ENCODE peak calls at places on chromosomes 4 and X, in five cellular contexts. V is left kidney, Q is stomach, Z is fibroblast of mammary gland, R is endothelial cell of umbilical vein. S is an unnamed sample.

GRCh38 chr4:8322794-8323704 is 53.5 kb downstream of the HTRA3 start:
- DNase-seq in V (peak; percentile 67), Q (peak; percentile 5), Z (no peak), R (no peak), S (no peak)

GRCh38 chr4:101009471-101009870 is 337.9 kb downstream of the PPP3CA start:
- DNase-seq in V (no peak), Q (no peak), Z (no peak), R (no peak), S (no peak)

GRCh38 chrX:140507223-140507981 is 2.5 kb upstream of the SOX3 start:
- DNase-seq in V (peak; percentile 24), Q (no peak), Z (no peak), R (no peak), S (no peak)

GRCh38 chrX:46953597-46953996 is 41.4 kb downstream of the JADE3 start:
- DNase-seq in V (peak; percentile 45), Q (no peak), Z (peak; percentile 29), R (peak; percentile 64), S (peak; percentile 12)

GRCh38 chr4:78644744-78645330 is 93.3 kb downstream of the ANXA3 start:
- DNase-seq in V (peak; percentile 71), Q (peak; percentile 63), Z (peak; percentile 90), R (peak; percentile 90), S (peak; percentile 87)

GRCh38 chr4:125750827-125751466 is 436.2 kb downstream of the FAT4 start:
- DNase-seq in V (peak; percentile 80), Q (no peak), Z (peak; percentile 76), R (peak; percentile 80), S (peak; percentile 47)

GRCh38 chrX:139156356-139156755 is 374.2 kb upstream of the F9 start:
- DNase-seq in V (no peak), Q (no peak), Z (no peak), R (no peak), S (no peak)

GRCh38 chr4:86924805-86925204 is 10.0 kb upstream of the AFF1 start:
- DNase-seq in V (no peak), Q (no peak), Z (peak; percentile 76), R (peak; percentile 88), S (peak; percentile 76)

GRCh38 chr4:158035662-158036195 is 137.1 kb downstream of the GASK1B start:
- DNase-seq in V (no peak), Q (no peak), Z (no peak), R (no peak), S (no peak)

GRCh38 chrX:107025538-107025937 is 25.5 kb upstream of the MORC4 start:
- DNase-seq in V (peak; percentile 49), Q (no peak), Z (peak; percentile 45), R (peak; percentile 29), S (peak; percentile 24)

GRCh38 chr4:10750714-10751113 is 66.1 kb upstream of the CLNK start:
- DNase-seq in V (no peak), Q (no peak), Z (peak; percentile 35), R (no peak), S (no peak)

GRCh38 chr4:183438458-183439113 is 5.8 kb upstream of the CDKN2AIP start:
- DNase-seq in V (no peak), Q (peak; percentile 63), Z (peak; percentile 83), R (peak; percentile 94), S (peak; percentile 82)

GRCh38 chrX:30620125-30620524 is 33.1 kb upstream of the GK start:
- DNase-seq in V (no peak), Q (no peak), Z (peak; percentile 64), R (no peak), S (no peak)

GRCh38 chr4:184812651-184813181 is 13.1 kb downstream of the ACSL1 start:
- DNase-seq in V (peak; percentile 41), Q (no peak), Z (peak; percentile 71), R (no peak), S (peak; percentile 79)

GRCh38 chrX:134572816-134573682 is 85.2 kb downstream of the PLAC1 start:
- DNase-seq in V (no peak), Q (no peak), Z (peak; percentile 22), R (no peak), S (peak; percentile 17)

GRCh38 chr4:153393397-153393796 is 48.9 kb downstream of the MND1 start:
- DNase-seq in V (peak; percentile 2), Q (no peak), Z (peak; percentile 74), R (no peak), S (peak; percentile 74)

GRCh38 chrX:43707812-43708548 is 51.9 kb downstream of the MAOA start:
- DNase-seq in V (peak; percentile 7), Q (peak; percentile 86), Z (peak; percentile 74), R (peak; percentile 74), S (peak; percentile 72)

GRCh38 chr4:42401171-42401570 is 3.9 kb downstream of the SHISA3 start:
- DNase-seq in V (peak; percentile 81), Q (no peak), Z (no peak), R (peak; percentile 16), S (no peak)

GRCh38 chrX:545488-545887 is 85.1 kb upstream of the SHOX start:
- DNase-seq in V (no peak), Q (no peak), Z (peak; percentile 19), R (no peak), S (no peak)

GRCh38 chr4:121829511-121829910 is 5.8 kb upstream of the CCNA2 start:
- DNase-seq in V (no peak), Q (no peak), Z (no peak), R (no peak), S (no peak)

GRCh38 chr4:76658231-76659102 is 223.4 kb downstream of the SHROOM3 start:
- DNase-seq in V (no peak), Q (no peak), Z (peak; percentile 87), R (peak; percentile 79), S (peak; percentile 58)

GRCh38 chr4:54234497-54235205 is 5.6 kb downstream of the PDGFRA start:
- DNase-seq in V (peak; percentile 34), Q (no peak), Z (no peak), R (no peak), S (no peak)

GRCh38 chr4:82786004-82786400 is 12.6 kb downstream of the SCD5 start:
- DNase-seq in V (no peak), Q (no peak), Z (peak; percentile 19), R (no peak), S (no peak)

GRCh38 chr4:26238426-26238781 is 82.4 kb upstream of the RBPJ start:
- DNase-seq in V (peak; percentile 67), Q (no peak), Z (peak; percentile 18), R (no peak), S (no peak)

GRCh38 chrX:56563231-56564116 is at the start of gene UBQLN2:
- DNase-seq in V (peak; percentile 90), Q (peak; percentile 82), Z (peak; percentile 75), R (peak; percentile 84), S (peak; percentile 71)

GRCh38 chr4:67762091-67762490 is 7.9 kb upstream of the GNRHR start:
- DNase-seq in V (peak; percentile 57), Q (no peak), Z (peak; percentile 43), R (peak; percentile 5), S (peak; percentile 20)

GRCh38 chr4:149884046-149884445 is 68.4 kb upstream of the IQCM start:
- DNase-seq in V (no peak), Q (no peak), Z (peak; percentile 33), R (no peak), S (no peak)